ENCODE peak calls at places on chromosomes 2 and 18, in nine cellular contexts. T, G, C, A, L, J, Y, Q and S are unnamed samples.
A peak's percentile ranks its signal among the peaks of the same experiment; 100 is the strongest.

GRCh38 chr2:203225423-203226039 is 13.3 kb upstream of the CYP20A1 start:
- DNase-seq in T (peak; percentile 42), G (peak; percentile 1), C (no peak), A (no peak), L (peak; percentile 31), J (no peak), Y (no peak), Q (no peak), S (no peak)

GRCh38 chr2:205259131-205259530 is 423.2 kb upstream of the NRP2 start:
- DNase-seq in T (no peak), G (no peak), C (no peak), A (no peak), L (no peak), J (no peak), Y (no peak), Q (no peak), S (no peak)

GRCh38 chr18:39960545-39960944 is 1994.5 kb upstream of the PIK3C3 start:
- DNase-seq in T (no peak), G (no peak), C (no peak), A (peak; percentile 54), L (no peak), J (no peak), Y (no peak), Q (no peak), S (no peak)

GRCh38 chr2:139946690-139947089 is 1166.5 kb upstream of the NXPH2 start:
- DNase-seq in T (peak; percentile 6), G (no peak), C (no peak), A (no peak), L (no peak), J (no peak), Y (no peak), Q (no peak), S (no peak)

GRCh38 chr2:231483398-231484329 is 19.4 kb upstream of the NCL start:
- DNase-seq in T (no peak), G (no peak), C (no peak), A (no peak), L (peak; percentile 44), J (no peak), Y (peak; percentile 57), Q (no peak), S (peak; percentile 13)

GRCh38 chr18:53457068-53457467 is 767.4 kb downstream of the MBD2 start:
- DNase-seq in T (no peak), G (no peak), C (no peak), A (peak; percentile 1), L (no peak), J (no peak), Y (no peak), Q (no peak), S (no peak)

GRCh38 chr2:56654936-56655335 is 471.1 kb downstream of the CCDC85A start:
- DNase-seq in T (no peak), G (no peak), C (no peak), A (no peak), L (no peak), J (no peak), Y (no peak), Q (no peak), S (no peak)

GRCh38 chr18:25516747-25517498 is 165.0 kb upstream of the ZNF521 start:
- DNase-seq in T (peak; percentile 58), G (no peak), C (no peak), A (no peak), L (no peak), J (no peak), Y (no peak), Q (no peak), S (no peak)

GRCh38 chr2:15031745-15032240 is 399.3 kb downstream of the LRATD1 start:
- DNase-seq in T (peak; percentile 41), G (no peak), C (no peak), A (no peak), L (no peak), J (no peak), Y (no peak), Q (no peak), S (no peak)

GRCh38 chr2:118032169-118033013 is 18.5 kb upstream of the CCDC93 start:
- DNase-seq in T (peak; percentile 62), G (no peak), C (peak; percentile 54), A (no peak), L (peak; percentile 47), J (peak; percentile 9), Y (no peak), Q (no peak), S (peak; percentile 12)